ENCODE peak calls at places on chromosome 19, in ten cellular contexts. One of them, this sample, is unnamed.

GRCh38 chr19:32647361-32647760 is 27.6 kb downstream of the ANKRD27 start:
- DNase-seq in small intestine: no peak
- DNase-seq in fibroblast of lung: no peak
- DNase-seq in neuronal stem cell: no peak
- DNase-seq in CD8-positive, alpha-beta memory T cell: no peak
- DNase-seq in tibial nerve: no peak
- DNase-seq in CD4-positive, alpha-beta memory T cell: no peak
- DNase-seq in cardiac muscle cell: no peak
- DNase-seq in IMR-90: no peak
- DNase-seq in ascending aorta: no peak
- DNase-seq in this sample: no peak

GRCh38 chr19:19823916-19824315 is 2.4 kb upstream of the ZNF506 start:
- DNase-seq in neuronal stem cell: no peak
- DNase-seq in tibial nerve: no peak
- DNase-seq in fibroblast of lung: no peak
- DNase-seq in cardiac muscle cell: no peak
- DNase-seq in small intestine: no peak
- DNase-seq in IMR-90: no peak
- DNase-seq in ascending aorta: no peak
- DNase-seq in CD8-positive, alpha-beta memory T cell: no peak
- DNase-seq in CD4-positive, alpha-beta memory T cell: no peak
- DNase-seq in this sample: no peak

GRCh38 chr19:17411801-17412200 is 6.4 kb upstream of the BST2 start:
- DNase-seq in IMR-90: no peak
- DNase-seq in ascending aorta: no peak
- DNase-seq in small intestine: no peak
- DNase-seq in fibroblast of lung: no peak
- DNase-seq in tibial nerve: no peak
- DNase-seq in cardiac muscle cell: no peak
- DNase-seq in neuronal stem cell: no peak
- DNase-seq in CD8-positive, alpha-beta memory T cell: no peak
- DNase-seq in CD4-positive, alpha-beta memory T cell: no peak
- DNase-seq in this sample: no peak

GRCh38 chr19:43544077-43544476 is 11.1 kb downstream of the ZNF575 start:
- DNase-seq in tibial nerve: no peak
- DNase-seq in fibroblast of lung: no peak
- DNase-seq in IMR-90: no peak
- DNase-seq in neuronal stem cell: no peak
- DNase-seq in cardiac muscle cell: no peak
- DNase-seq in CD4-positive, alpha-beta memory T cell: no peak
- DNase-seq in ascending aorta: no peak
- DNase-seq in CD8-positive, alpha-beta memory T cell: no peak
- DNase-seq in small intestine: no peak
- DNase-seq in this sample: no peak

GRCh38 chr19:12856684-12857083 is 18.4 kb downstream of the MAST1 start:
- DNase-seq in IMR-90: no peak
- DNase-seq in fibroblast of lung: no peak
- DNase-seq in neuronal stem cell: no peak
- DNase-seq in cardiac muscle cell: no peak
- DNase-seq in CD8-positive, alpha-beta memory T cell: no peak
- DNase-seq in ascending aorta: no peak
- DNase-seq in small intestine: no peak
- DNase-seq in CD4-positive, alpha-beta memory T cell: no peak
- DNase-seq in tibial nerve: no peak
- DNase-seq in this sample: no peak

GRCh38 chr19:33684550-33685303 is 63.0 kb downstream of the CHST8 start:
- DNase-seq in CD8-positive, alpha-beta memory T cell: no peak
- DNase-seq in cardiac muscle cell: no peak
- DNase-seq in tibial nerve: no peak
- DNase-seq in fibroblast of lung: no peak
- DNase-seq in small intestine: no peak
- DNase-seq in IMR-90: no peak
- DNase-seq in CD4-positive, alpha-beta memory T cell: no peak
- DNase-seq in neuronal stem cell: no peak
- DNase-seq in ascending aorta: no peak
- DNase-seq in this sample: peak; percentile 44

GRCh38 chr19:49468746-49469447 is 5.1 kb upstream of the FLT3LG start:
- DNase-seq in IMR-90: no peak
- DNase-seq in ascending aorta: peak; percentile 90
- DNase-seq in CD8-positive, alpha-beta memory T cell: peak; percentile 75
- DNase-seq in neuronal stem cell: no peak
- DNase-seq in cardiac muscle cell: peak; percentile 70
- DNase-seq in tibial nerve: peak; percentile 77
- DNase-seq in CD4-positive, alpha-beta memory T cell: peak; percentile 96
- DNase-seq in small intestine: peak; percentile 56
- DNase-seq in fibroblast of lung: peak; percentile 23
- DNase-seq in this sample: no peak

GRCh38 chr19:4556574-4557185 is 2.8 kb downstream of the SEMA6B start:
- DNase-seq in tibial nerve: no peak
- DNase-seq in CD8-positive, alpha-beta memory T cell: no peak
- DNase-seq in cardiac muscle cell: peak; percentile 28
- DNase-seq in neuronal stem cell: no peak
- DNase-seq in fibroblast of lung: no peak
- DNase-seq in IMR-90: no peak
- DNase-seq in CD4-positive, alpha-beta memory T cell: no peak
- DNase-seq in small intestine: no peak
- DNase-seq in ascending aorta: no peak
- DNase-seq in this sample: peak; percentile 53

DNA sequence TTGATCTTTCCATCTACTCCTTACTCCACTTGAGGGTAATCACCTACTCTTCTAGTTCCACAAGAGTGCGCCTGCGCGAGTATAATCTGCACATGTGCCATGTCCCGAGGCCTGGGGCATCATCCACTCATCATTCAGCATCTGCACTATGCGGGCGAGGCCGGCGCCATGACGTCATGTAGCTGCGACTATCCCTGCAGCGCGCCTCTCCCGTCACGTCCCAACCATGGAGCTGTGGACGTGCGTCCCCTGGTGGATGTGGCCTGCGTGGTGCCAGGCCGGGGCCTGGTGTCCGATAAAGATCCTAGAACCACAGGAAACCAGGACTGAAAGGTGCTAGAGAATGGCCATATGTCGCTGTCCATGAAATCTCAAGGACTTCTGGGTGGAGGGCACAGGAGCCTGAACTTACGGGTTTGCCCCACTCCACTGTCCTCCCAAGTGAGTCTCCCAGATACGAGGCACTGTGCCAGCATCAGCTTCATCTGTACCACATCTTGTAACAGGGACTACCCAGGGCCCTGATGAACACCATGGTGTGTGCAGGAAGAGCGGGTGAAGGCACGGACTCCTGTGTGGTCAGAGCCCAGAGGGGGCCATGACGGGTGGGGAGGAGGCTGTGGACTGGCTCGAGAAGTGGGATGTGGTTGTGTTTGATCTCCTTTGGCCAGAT is 2.7 kb upstream of the KLK2 start:
- DNase-seq in CD4-positive, alpha-beta memory T cell: no peak
- DNase-seq in IMR-90: peak; percentile 3
- DNase-seq in CD8-positive, alpha-beta memory T cell: no peak
- DNase-seq in cardiac muscle cell: peak; percentile 21
- DNase-seq in fibroblast of lung: no peak
- DNase-seq in tibial nerve: no peak
- DNase-seq in ascending aorta: no peak
- DNase-seq in neuronal stem cell: no peak
- DNase-seq in small intestine: peak; percentile 12
- DNase-seq in this sample: no peak
- H3K27me3 ChIP-seq in CD4-positive, alpha-beta memory T cell: no peaks in the 10 kb centered on the region
- H3K27me3 ChIP-seq in IMR-90: no peaks in the 10 kb centered on the region
- H3K27me3 ChIP-seq in CD8-positive, alpha-beta memory T cell: no peaks in the 10 kb centered on the region
- H3K27me3 ChIP-seq in cardiac muscle cell: peaks cover 49% of the 10 kb centered on the region
- H3K27me3 ChIP-seq in fibroblast of lung: no peaks in the 10 kb centered on the region
- H3K27me3 ChIP-seq in tibial nerve: no peaks in the 10 kb centered on the region
- H3K27me3 ChIP-seq in ascending aorta: no peaks in the 10 kb centered on the region
- H3K27me3 ChIP-seq in neuronal stem cell: no peaks in the 10 kb centered on the region
- H3K27me3 ChIP-seq in small intestine: no peaks in the 10 kb centered on the region
- H3K27me3 ChIP-seq in this sample: no peaks in the 10 kb centered on the region

DNA sequence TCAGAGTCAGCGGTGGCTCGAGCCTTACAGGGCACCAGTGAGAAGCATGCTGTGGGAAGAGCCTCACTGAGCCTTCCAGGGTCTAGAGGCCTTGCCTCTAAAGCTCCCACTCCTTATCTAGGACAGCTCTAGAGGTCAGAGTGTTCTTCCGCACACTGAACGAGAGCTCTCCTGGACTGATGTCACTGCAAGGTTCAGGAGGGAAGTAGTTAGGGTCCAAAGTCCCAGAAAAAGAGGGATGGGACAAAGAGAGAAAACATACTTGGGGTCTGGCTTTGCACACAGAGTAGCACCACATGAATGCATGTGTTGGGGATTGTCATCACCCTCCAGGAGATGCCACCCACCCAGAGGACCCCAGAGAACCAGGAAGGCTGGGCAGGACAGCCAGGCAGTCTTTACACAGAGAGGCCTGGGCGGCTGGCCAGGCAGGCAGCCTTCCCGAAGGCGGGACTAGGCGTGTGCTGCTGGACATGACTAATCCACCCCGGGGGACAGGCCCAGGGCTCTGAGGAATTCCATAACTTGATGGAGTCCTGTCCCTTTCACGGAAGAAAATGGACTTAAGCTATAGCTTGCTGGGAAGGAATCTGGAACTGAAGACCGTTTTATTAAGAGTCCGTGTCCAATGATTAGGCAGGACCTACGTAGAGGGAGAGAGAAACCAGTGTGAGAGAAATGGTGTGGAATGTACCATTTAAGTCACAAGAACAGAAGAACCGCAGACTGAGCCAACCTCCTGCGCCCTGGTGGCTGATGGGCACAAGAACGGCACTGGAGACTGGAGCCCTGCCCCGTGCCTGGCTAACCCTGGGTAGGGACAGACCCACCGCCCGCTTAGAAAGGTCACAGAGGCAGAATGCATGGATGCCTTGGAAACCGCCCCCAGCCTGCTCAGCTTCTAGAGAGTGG is 16.7 kb upstream of the EPHX3 start:
- DNase-seq in IMR-90: peak; percentile 91
- DNase-seq in small intestine: peak; percentile 82
- DNase-seq in CD4-positive, alpha-beta memory T cell: no peak
- DNase-seq in ascending aorta: peak; percentile 96
- DNase-seq in cardiac muscle cell: peak; percentile 92
- DNase-seq in fibroblast of lung: peak; percentile 89
- DNase-seq in neuronal stem cell: no peak
- DNase-seq in CD8-positive, alpha-beta memory T cell: no peak
- DNase-seq in tibial nerve: peak; percentile 77
- DNase-seq in this sample: peak; percentile 80
- H3K4me1 ChIP-seq in IMR-90: peaks cover 50% of the 10 kb centered on the region
- H3K4me1 ChIP-seq in small intestine: peaks cover 7% of the 10 kb centered on the region
- H3K4me1 ChIP-seq in CD4-positive, alpha-beta memory T cell: no peaks in the 10 kb centered on the region
- H3K4me1 ChIP-seq in ascending aorta: peaks cover 88% of the 10 kb centered on the region
- H3K4me1 ChIP-seq in cardiac muscle cell: no peaks in the 10 kb centered on the region
- H3K4me1 ChIP-seq in fibroblast of lung: peaks cover 64% of the 10 kb centered on the region
- H3K4me1 ChIP-seq in neuronal stem cell: peaks cover 26% of the 10 kb centered on the region
- H3K4me1 ChIP-seq in CD8-positive, alpha-beta memory T cell: no peaks in the 10 kb centered on the region
- H3K4me1 ChIP-seq in tibial nerve: peaks cover 14% of the 10 kb centered on the region
- H3K4me1 ChIP-seq in this sample: peaks cover 64% of the 10 kb centered on the region

GRCh38 chr19:40597329-40597838 is 3.8 kb upstream of the LTBP4 start:
- DNase-seq in neuronal stem cell: no peak
- DNase-seq in cardiac muscle cell: no peak
- DNase-seq in tibial nerve: no peak
- DNase-seq in CD8-positive, alpha-beta memory T cell: no peak
- DNase-seq in fibroblast of lung: no peak
- DNase-seq in CD4-positive, alpha-beta memory T cell: no peak
- DNase-seq in ascending aorta: no peak
- DNase-seq in small intestine: no peak
- DNase-seq in IMR-90: no peak
- DNase-seq in this sample: no peak

GRCh38 chr19:40598918-40599307 is 2.3 kb upstream of the LTBP4 start:
- DNase-seq in fibroblast of lung: no peak
- DNase-seq in tibial nerve: no peak
- DNase-seq in ascending aorta: no peak
- DNase-seq in CD8-positive, alpha-beta memory T cell: no peak
- DNase-seq in cardiac muscle cell: no peak
- DNase-seq in CD4-positive, alpha-beta memory T cell: no peak
- DNase-seq in IMR-90: no peak
- DNase-seq in small intestine: no peak
- DNase-seq in neuronal stem cell: no peak
- DNase-seq in this sample: no peak

GRCh38 chr19:40596608-40597328 is 4.4 kb upstream of the LTBP4 start:
- DNase-seq in IMR-90: peak; percentile 59
- DNase-seq in cardiac muscle cell: peak; percentile 62
- DNase-seq in neuronal stem cell: no peak
- DNase-seq in tibial nerve: no peak
- DNase-seq in CD4-positive, alpha-beta memory T cell: no peak
- DNase-seq in small intestine: peak; percentile 37
- DNase-seq in fibroblast of lung: peak; percentile 60
- DNase-seq in ascending aorta: peak; percentile 86
- DNase-seq in CD8-positive, alpha-beta memory T cell: no peak
- DNase-seq in this sample: peak; percentile 74

GRCh38 chr19:40599331-40600085 is 1.7 kb upstream of the LTBP4 start:
- DNase-seq in small intestine: no peak
- DNase-seq in fibroblast of lung: no peak
- DNase-seq in CD4-positive, alpha-beta memory T cell: no peak
- DNase-seq in neuronal stem cell: no peak
- DNase-seq in CD8-positive, alpha-beta memory T cell: no peak
- DNase-seq in tibial nerve: no peak
- DNase-seq in cardiac muscle cell: no peak
- DNase-seq in IMR-90: no peak
- DNase-seq in ascending aorta: no peak
- DNase-seq in this sample: no peak

GRCh38 chr19:40598121-40598917 is 2.9 kb upstream of the LTBP4 start:
- DNase-seq in small intestine: peak; percentile 81
- DNase-seq in CD8-positive, alpha-beta memory T cell: peak; percentile 82
- DNase-seq in fibroblast of lung: peak; percentile 82
- DNase-seq in CD4-positive, alpha-beta memory T cell: peak; percentile 83
- DNase-seq in tibial nerve: peak; percentile 96
- DNase-seq in cardiac muscle cell: peak; percentile 88
- DNase-seq in neuronal stem cell: peak; percentile 92
- DNase-seq in IMR-90: peak; percentile 87
- DNase-seq in ascending aorta: peak; percentile 94
- DNase-seq in this sample: peak; percentile 89
- H3K27me3 ChIP-seq in small intestine: peaks cover 5% of the 10 kb centered on the region
- H3K27me3 ChIP-seq in CD8-positive, alpha-beta memory T cell: peaks cover 42% of the 10 kb centered on the region
- H3K27me3 ChIP-seq in fibroblast of lung: peaks cover 2% of the 10 kb centered on the region
- H3K27me3 ChIP-seq in CD4-positive, alpha-beta memory T cell: peaks cover 26% of the 10 kb centered on the region
- H3K27me3 ChIP-seq in tibial nerve: peaks cover 31% of the 10 kb centered on the region
- H3K27me3 ChIP-seq in cardiac muscle cell: peaks cover 11% of the 10 kb centered on the region
- H3K27me3 ChIP-seq in neuronal stem cell: peaks cover 3% of the 10 kb centered on the region
- H3K27me3 ChIP-seq in IMR-90: no peaks in the 10 kb centered on the region
- H3K27me3 ChIP-seq in ascending aorta: no peaks in the 10 kb centered on the region
- H3K27me3 ChIP-seq in this sample: peaks cover 15% of the 10 kb centered on the region

DNA sequence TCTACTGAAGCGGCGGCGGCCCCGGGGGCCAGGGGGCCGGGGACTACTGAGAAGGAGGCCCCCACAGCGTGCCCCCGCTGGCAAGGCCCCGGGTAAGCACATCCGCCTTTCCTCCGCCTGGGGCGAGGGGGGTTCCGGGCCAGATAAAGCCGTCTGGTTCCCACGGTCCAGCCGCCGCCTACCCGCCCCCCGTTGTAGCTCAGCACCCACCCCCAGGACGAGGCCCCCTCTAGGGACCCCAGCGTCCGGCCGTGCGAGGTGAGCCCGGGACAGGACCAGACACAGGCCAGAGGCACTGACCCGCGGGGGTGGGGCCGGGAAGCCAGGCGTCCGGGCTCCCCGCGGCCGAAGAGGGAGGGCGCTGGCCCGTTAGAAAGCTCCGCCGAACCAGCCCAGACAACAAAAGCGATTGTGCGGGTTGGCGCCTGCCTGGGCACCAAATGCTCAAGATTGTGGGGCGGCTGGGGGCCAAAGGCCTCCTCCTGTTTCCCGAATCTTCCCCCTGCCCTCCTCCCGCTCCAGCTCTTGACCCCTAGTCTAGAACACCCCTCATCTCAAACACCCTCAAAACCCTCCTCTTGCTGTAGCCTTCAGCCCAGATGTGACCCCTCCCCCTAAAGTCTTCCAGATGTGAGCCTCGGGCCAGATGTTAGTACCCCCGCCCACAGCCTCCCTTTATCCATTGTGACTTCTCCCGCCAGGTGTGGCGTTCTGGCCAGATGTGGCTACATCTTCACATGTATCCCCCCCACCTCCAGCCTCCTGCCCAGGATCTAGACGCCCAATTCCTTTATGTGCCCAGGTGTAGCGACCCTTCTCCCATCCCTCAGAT is 867 bp upstream of the LTBP4 start:
- DNase-seq in CD4-positive, alpha-beta memory T cell: no peak
- DNase-seq in CD8-positive, alpha-beta memory T cell: no peak
- DNase-seq in small intestine: no peak
- DNase-seq in ascending aorta: peak; percentile 79
- DNase-seq in neuronal stem cell: no peak
- DNase-seq in fibroblast of lung: no peak
- DNase-seq in IMR-90: no peak
- DNase-seq in cardiac muscle cell: no peak
- DNase-seq in tibial nerve: no peak
- DNase-seq in this sample: no peak
- H3K4me1 ChIP-seq in CD4-positive, alpha-beta memory T cell: peaks cover 74% of the 10 kb centered on the region
- H3K4me1 ChIP-seq in CD8-positive, alpha-beta memory T cell: peaks cover 66% of the 10 kb centered on the region
- H3K4me1 ChIP-seq in small intestine: peaks cover 11% of the 10 kb centered on the region
- H3K4me1 ChIP-seq in ascending aorta: peaks cover 62% of the 10 kb centered on the region
- H3K4me1 ChIP-seq in neuronal stem cell: peaks cover 29% of the 10 kb centered on the region
- H3K4me1 ChIP-seq in fibroblast of lung: peaks cover 30% of the 10 kb centered on the region
- H3K4me1 ChIP-seq in IMR-90: peaks cover 18% of the 10 kb centered on the region
- H3K4me1 ChIP-seq in cardiac muscle cell: peaks cover 33% of the 10 kb centered on the region
- H3K4me1 ChIP-seq in tibial nerve: no peaks in the 10 kb centered on the region
- H3K4me1 ChIP-seq in this sample: peaks cover 62% of the 10 kb centered on the region